ENCODE peak calls at places on chromosomes 16 and 17, in seven cellular contexts. T is stomach, K is SJSA1, O is AG04450, P is ovary, U is small intestine, R is cardiac muscle cell. B is an unnamed sample.

GRCh38 chr16:76943936-76944335 is 247.1 kb upstream of the MON1B start:
- DNase-seq in T (no peak), K (no peak), O (no peak), P (no peak), U (no peak), R (peak), B (no peak)

GRCh38 chr17:72111374-72111773 is 9.4 kb upstream of the SOX9 start:
- DNase-seq in T (no peak), K (no peak), O (no peak), P (no peak), U (no peak), R (no peak), B (no peak)

GRCh38 chr17:12789075-12789975 is at the start of gene ARHGAP44:
- DNase-seq in T (peak), K (peak), O (no peak), P (peak), U (peak), R (peak), B (peak)

GRCh38 chr16:53896711-53897110 is 192.8 kb downstream of the FTO start:
- DNase-seq in T (no peak), K (no peak), O (no peak), P (no peak), U (no peak), R (peak), B (no peak)

GRCh38 chr17:57672971-57673370 is 72.1 kb downstream of the CCDC182 start:
- DNase-seq in T (no peak), K (peak), O (no peak), P (no peak), U (no peak), R (no peak), B (no peak)

GRCh38 chr16:47503936-47504335 is 42.8 kb downstream of the PHKB start:
- DNase-seq in T (no peak), K (no peak), O (peak), P (no peak), U (peak), R (no peak), B (no peak)

GRCh38 chr17:7673239-7673638 is 14.1 kb downstream of the TP53 start:
- DNase-seq in T (peak), K (no peak), O (no peak), P (no peak), U (peak), R (peak), B (no peak)

GRCh38 chr16:2213817-2214720 is 571 bp downstream of the PGP start:
- DNase-seq in T (no peak), K (no peak), O (no peak), P (peak), U (no peak), R (peak), B (no peak)

GRCh38 chr17:78609198-78609597 is 32.0 kb upstream of the DNAH17 start:
- DNase-seq in T (no peak), K (no peak), O (no peak), P (no peak), U (no peak), R (no peak), B (no peak)

GRCh38 chr16:53415504-53415903 is 18.8 kb upstream of the RBL2 start:
- DNase-seq in T (no peak), K (no peak), O (no peak), P (no peak), U (peak), R (no peak), B (no peak)

GRCh38 chr16:27237229-27238015 is 31.1 kb downstream of the NSMCE1 start:
- DNase-seq in T (peak), K (no peak), O (no peak), P (no peak), U (peak), R (peak), B (no peak)

GRCh38 chr17:17712268-17712924 is 31.1 kb downstream of the RAI1 start:
- DNase-seq in T (no peak), K (peak), O (peak), P (no peak), U (no peak), R (peak), B (no peak)

GRCh38 chr16:56793504-56793903 is 63.6 kb downstream of the NUP93 start:
- DNase-seq in T (no peak), K (no peak), O (no peak), P (no peak), U (no peak), R (peak), B (no peak)

GRCh38 chr17:2718150-2718938 is 6.8 kb upstream of the CLUH start:
- DNase-seq in T (no peak), K (no peak), O (no peak), P (no peak), U (no peak), R (no peak), B (peak)

GRCh38 chr17:64277831-64278562 is 14.9 kb upstream of the TEX2 start:
- DNase-seq in T (no peak), K (no peak), O (no peak), P (peak), U (no peak), R (peak), B (no peak)

GRCh38 chr17:3870871-3871306 is 22.0 kb downstream of the CAMKK1 start:
- DNase-seq in T (peak), K (peak), O (no peak), P (no peak), U (peak), R (peak), B (no peak)

GRCh38 chr16:78381060-78381459 is 281.6 kb downstream of the WWOX start:
- DNase-seq in T (no peak), K (no peak), O (no peak), P (no peak), U (no peak), R (no peak), B (no peak)

GRCh38 chr17:12180644-12181261 is 160.1 kb downstream of the MAP2K4 start:
- DNase-seq in T (no peak), K (no peak), O (peak), P (peak), U (peak), R (peak), B (no peak)

GRCh38 chr17:66386789-66387351 is 84.5 kb downstream of the PRKCA start:
- DNase-seq in T (no peak), K (no peak), O (no peak), P (no peak), U (peak), R (peak), B (no peak)

GRCh38 chr17:81984773-81985410 is 7.5 kb downstream of the ASPSCR1 start:
- DNase-seq in T (no peak), K (no peak), O (no peak), P (no peak), U (no peak), R (no peak), B (no peak)

GRCh38 chr17:30104575-30105339 is 11.9 kb upstream of the NSRP1 start:
- DNase-seq in T (peak), K (peak), O (peak), P (peak), U (peak), R (peak), B (peak)

GRCh38 chr17:51097708-51098446 is 22.8 kb downstream of the SPAG9 start:
- DNase-seq in T (no peak), K (peak), O (no peak), P (no peak), U (peak), R (no peak), B (no peak)

GRCh38 chr17:14553847-14554246 is 253.0 kb downstream of the HS3ST3B1 start:
- DNase-seq in T (no peak), K (no peak), O (no peak), P (no peak), U (no peak), R (no peak), B (no peak)

GRCh38 chr16:58284488-58284887 is 10.3 kb downstream of the PRSS54 start:
- DNase-seq in T (no peak), K (no peak), O (no peak), P (no peak), U (no peak), R (no peak), B (no peak)

GRCh38 chr17:28748852-28749515 is 5.2 kb downstream of the TRAF4 start:
- DNase-seq in T (no peak), K (no peak), O (no peak), P (peak), U (peak), R (no peak), B (peak)

GRCh38 chr17:2053380-2054261 is 1.3 kb upstream of the HIC1 start:
- DNase-seq in T (peak), K (peak), O (no peak), P (peak), U (no peak), R (peak), B (peak)

GRCh38 chr16:88561485-88562369 is 8.5 kb upstream of the ZC3H18 start:
- DNase-seq in T (peak), K (no peak), O (peak), P (peak), U (peak), R (peak), B (peak)

GRCh38 chr17:30236807-30237206 is 1.3 kb upstream of the SLC6A4 start:
- DNase-seq in T (peak), K (no peak), O (no peak), P (no peak), U (peak), R (peak), B (peak)

GRCh38 chr17:14157822-14158221 is 78.8 kb downstream of the CDRT15 start:
- DNase-seq in T (no peak), K (no peak), O (no peak), P (no peak), U (no peak), R (no peak), B (no peak)

GRCh38 chr17:57236686-57237299 is 19.5 kb upstream of the MSI2 start:
- DNase-seq in T (no peak), K (no peak), O (no peak), P (no peak), U (no peak), R (no peak), B (no peak)

GRCh38 chr16:85203462-85203813 is 91.2 kb upstream of the CIBAR2 start:
- DNase-seq in T (no peak), K (no peak), O (no peak), P (no peak), U (no peak), R (no peak), B (no peak)

GRCh38 chr16:68528686-68529379 is 10.3 kb upstream of the ZFP90 start:
- DNase-seq in T (peak), K (peak), O (peak), P (peak), U (peak), R (peak), B (peak)

GRCh38 chr16:62079236-62079635 is 43.0 kb upstream of the CDH8 start:
- DNase-seq in T (no peak), K (no peak), O (no peak), P (no peak), U (no peak), R (no peak), B (no peak)

GRCh38 chr17:73748521-73748920 is 104.3 kb upstream of the SDK2 start:
- DNase-seq in T (no peak), K (no peak), O (no peak), P (no peak), U (peak), R (no peak), B (no peak)

GRCh38 chr16:57178296-57178695 is 7.5 kb downstream of the PSME3IP1 start:
- DNase-seq in T (no peak), K (no peak), O (no peak), P (no peak), U (no peak), R (no peak), B (no peak)

GRCh38 chr16:68664297-68664696 is 19.2 kb downstream of the CDH3 start:
- DNase-seq in T (no peak), K (no peak), O (no peak), P (no peak), U (no peak), R (no peak), B (no peak)

GRCh38 chr17:76138896-76139248 is 2.2 kb downstream of the FOXJ1 start:
- DNase-seq in T (no peak), K (no peak), O (no peak), P (no peak), U (no peak), R (no peak), B (no peak)
- H3K4me3 ChIP-seq in T (no peak), K (no peak), O (no peak), P (no peak), U (no peak), R (no peak), B (no peak)

GRCh38 chr17:67974186-67974585 is 22.1 kb downstream of the C17orf58 start:
- DNase-seq in T (no peak), K (no peak), O (no peak), P (no peak), U (no peak), R (no peak), B (no peak)
- H3K4me3 ChIP-seq in T (no peak), K (no peak), O (no peak), P (no peak), U (no peak), R (no peak), B (no peak)

DNA sequence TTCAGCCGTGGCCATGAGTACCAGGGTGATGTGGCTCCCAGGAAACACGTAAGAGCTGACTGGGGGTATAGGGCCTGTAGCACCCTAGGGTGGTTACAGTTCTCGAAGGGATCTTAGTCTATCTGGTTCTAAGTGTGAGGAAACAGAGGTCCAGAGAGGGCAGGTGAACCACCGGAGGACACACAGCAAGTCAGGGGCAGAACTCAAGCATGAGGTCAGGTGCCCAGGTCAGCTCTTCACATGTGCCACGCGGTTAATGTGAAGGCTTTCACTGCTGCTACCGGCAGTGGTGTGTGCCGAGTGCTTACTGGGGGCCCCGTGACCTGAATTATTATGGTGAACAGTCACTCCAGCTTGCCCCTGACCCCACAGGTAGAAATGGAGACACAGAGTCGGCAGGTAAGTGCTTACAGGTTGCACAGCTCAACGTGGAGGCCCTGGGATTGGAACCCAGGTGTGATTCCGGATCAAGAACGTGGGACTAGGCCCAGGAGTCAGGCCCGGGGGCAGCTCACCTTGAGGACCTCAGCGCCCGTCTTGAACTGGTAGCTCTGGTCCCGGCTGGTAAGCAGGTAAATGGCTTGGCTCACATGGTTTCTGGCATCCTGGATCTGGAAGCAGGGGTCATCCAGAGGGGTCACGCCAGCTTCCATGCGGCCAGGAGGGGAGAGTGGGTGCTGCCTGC is 3.1 kb downstream of the ROGDI start:
- DNase-seq in T (no peak), K (no peak), O (no peak), P (no peak), U (no peak), R (no peak), B (no peak)
- H3K4me3 ChIP-seq in T (no peak), K (no peak), O (no peak), P (no peak), U (no peak), R (no peak), B (no peak)

DNA sequence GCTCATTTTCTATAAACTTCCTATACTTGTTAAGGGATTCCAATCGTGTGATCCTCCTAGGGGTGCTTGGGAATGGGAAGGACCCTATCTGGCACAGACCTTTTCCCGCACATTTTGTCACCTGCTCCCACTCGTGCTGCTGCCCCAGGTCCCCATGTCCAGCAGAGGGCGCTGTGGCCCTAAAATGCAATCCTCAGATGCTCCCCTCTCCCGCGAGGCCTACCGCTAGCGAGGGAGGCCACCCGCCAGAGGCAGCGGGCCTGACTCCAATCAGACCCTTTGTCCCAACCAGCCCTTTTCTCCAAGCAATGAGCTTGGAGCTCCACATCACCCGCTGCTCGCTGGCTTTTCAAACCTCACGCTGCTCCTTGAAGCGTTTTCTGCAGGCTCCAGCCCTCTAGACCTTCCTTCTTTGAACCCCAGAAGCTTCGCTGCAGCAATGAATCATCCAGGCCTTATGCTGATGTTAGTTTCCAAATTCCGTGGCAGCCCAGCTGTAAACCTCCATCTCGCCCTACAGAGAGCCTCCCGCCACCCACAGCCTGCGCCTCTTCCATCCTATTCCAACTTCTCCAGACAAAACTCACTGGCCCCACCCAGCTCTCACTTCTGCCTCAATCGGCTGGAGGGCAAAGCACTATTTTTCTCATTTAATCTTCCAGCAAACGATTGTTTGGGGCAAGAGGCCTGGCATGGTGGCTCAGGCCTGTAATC is 23.6 kb upstream of the FZD2 start:
- DNase-seq in T (peak), K (peak), O (peak), P (peak), U (peak), R (peak), B (peak)
- H3K4me3 ChIP-seq in T (peak), K (no peak), O (peak), P (no peak), U (no peak), R (no peak), B (peak)

DNA sequence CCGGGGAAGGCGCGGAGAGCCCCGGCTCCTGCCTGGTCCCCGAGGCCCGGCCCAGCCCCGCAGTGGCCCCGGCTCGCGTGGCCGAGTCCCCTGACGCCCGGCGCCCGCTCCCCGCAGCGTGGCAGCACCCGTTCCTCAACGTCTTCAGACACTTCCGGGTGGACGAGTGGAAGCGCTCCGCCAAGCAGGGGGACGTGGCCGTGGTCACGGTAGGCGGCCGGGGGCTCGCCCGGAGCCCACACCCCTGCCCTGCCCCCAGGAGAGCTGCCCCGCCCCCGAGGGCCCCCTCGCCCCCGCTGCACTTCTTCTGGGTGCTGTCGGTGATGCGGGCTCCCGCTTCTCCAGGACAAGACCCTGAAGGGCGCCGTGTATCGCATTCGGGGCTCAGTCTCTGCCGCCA is 481 bp downstream of the WDR90 start:
- DNase-seq in T (no peak), K (no peak), O (no peak), P (no peak), U (no peak), R (no peak), B (no peak)
- H3K4me3 ChIP-seq in T (peak), K (peak), O (peak), P (peak), U (peak), R (peak), B (peak)

GRCh38 chr17:42673266-42673884 is 3.4 kb downstream of the PLEKHH3 start:
- DNase-seq in T (no peak), K (no peak), O (no peak), P (peak), U (no peak), R (no peak), B (no peak)
- H3K4me3 ChIP-seq in T (peak), K (no peak), O (peak), P (peak), U (no peak), R (no peak), B (peak)

GRCh38 chr17:39591958-39592954 is 15.5 kb downstream of the NEUROD2 start:
- DNase-seq in T (peak), K (no peak), O (no peak), P (no peak), U (peak), R (peak), B (no peak)
- H3K4me3 ChIP-seq in T (no peak), K (no peak), O (no peak), P (no peak), U (no peak), R (no peak), B (no peak)

DNA sequence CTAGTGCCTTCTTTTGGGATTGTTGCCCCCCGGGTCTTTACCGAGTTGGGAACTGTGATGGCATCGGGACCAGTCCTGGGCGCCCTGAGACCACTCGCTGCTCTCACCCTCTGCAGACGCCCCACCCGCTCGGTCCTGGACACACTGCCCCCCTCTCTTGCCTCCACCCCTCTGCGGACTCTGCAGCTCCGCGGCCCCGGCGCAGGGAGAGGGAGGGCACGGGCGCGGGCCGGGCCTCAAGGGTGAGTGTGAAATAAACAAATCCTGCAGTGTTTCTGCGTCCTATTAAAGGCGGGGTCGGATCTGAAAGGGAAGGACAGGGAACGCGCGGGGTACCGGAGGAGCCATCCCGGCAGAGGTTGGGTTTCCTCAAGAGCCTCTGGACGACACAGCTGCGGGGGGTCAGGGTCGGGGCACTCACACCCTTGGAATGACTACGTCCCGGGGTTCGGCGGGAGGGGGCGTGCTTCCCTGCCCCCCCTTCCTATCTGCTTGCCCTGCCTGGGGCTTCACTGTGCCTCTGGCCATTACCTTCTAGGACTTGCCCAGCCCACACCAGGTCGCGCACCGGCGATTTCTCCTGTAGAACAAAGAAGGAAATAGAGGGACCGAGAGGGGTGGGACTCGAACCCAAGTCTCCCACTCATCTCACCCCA is 514 bp upstream of the HSF4 start:
- DNase-seq in T (no peak), K (no peak), O (no peak), P (peak), U (no peak), R (no peak), B (no peak)
- H3K4me3 ChIP-seq in T (peak), K (no peak), O (peak), P (peak), U (no peak), R (peak), B (peak)

DNA sequence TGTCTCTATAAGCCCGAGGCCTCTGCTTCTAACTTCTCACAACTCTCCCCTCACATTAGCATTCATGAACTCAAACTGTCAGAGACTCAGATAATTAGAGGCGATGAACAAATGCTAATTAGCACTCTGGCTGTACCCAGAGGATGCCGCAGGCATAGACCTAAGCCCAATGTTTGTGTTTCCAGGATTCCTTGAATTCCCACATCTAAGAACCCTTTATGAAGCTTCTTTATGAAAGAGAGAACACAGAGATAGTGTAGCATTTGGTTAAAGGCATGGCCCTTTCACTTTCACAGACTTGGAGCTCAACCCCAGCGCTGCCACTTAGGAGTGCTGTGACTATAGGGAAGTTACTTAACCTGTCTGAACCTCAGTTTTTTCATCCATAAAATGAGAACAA is 512.2 kb downstream of the GRIN2A start:
- DNase-seq in T (no peak), K (no peak), O (no peak), P (no peak), U (no peak), R (no peak), B (no peak)
- H3K4me3 ChIP-seq in T (no peak), K (no peak), O (no peak), P (no peak), U (no peak), R (no peak), B (no peak)